ENCODE peak calls at places on chromosomes 7 and 10, in five cellular contexts. One of them, this sample, is unnamed.
A peak's percentile ranks its signal among the peaks of the same experiment; 100 is the strongest.

GRCh38 chr7:36128448-36129047 is 24.5 kb upstream of the EEPD1 start:
- DNase-seq in HCT116: peak; percentile 60
- DNase-seq in Peyer's patch: peak; percentile 28
- DNase-seq in aorta: peak; percentile 95
- DNase-seq in neuronal stem cell: no peak
- DNase-seq in this sample: peak; percentile 87

GRCh38 chr10:110525349-110526260 is 27.9 kb downstream of the DUSP5 start:
- DNase-seq in Peyer's patch: no peak
- DNase-seq in HCT116: no peak
- DNase-seq in aorta: no peak
- DNase-seq in neuronal stem cell: no peak
- DNase-seq in this sample: no peak

GRCh38 chr10:93841930-93842329 is 51.8 kb upstream of the SLC35G1 start:
- DNase-seq in neuronal stem cell: peak; percentile 8
- DNase-seq in Peyer's patch: no peak
- DNase-seq in aorta: no peak
- DNase-seq in HCT116: no peak
- DNase-seq in this sample: no peak

GRCh38 chr7:29115130-29115529 is 31.2 kb downstream of the CPVL start:
- DNase-seq in aorta: no peak
- DNase-seq in HCT116: no peak
- DNase-seq in Peyer's patch: no peak
- DNase-seq in neuronal stem cell: no peak
- DNase-seq in this sample: no peak

GRCh38 chr7:135977742-135978066 is 545 bp upstream of the MTPN start:
- DNase-seq in neuronal stem cell: no peak
- DNase-seq in Peyer's patch: no peak
- DNase-seq in HCT116: no peak
- DNase-seq in aorta: no peak
- DNase-seq in this sample: no peak

GRCh38 chr10:89414879-89415821 is 782 bp downstream of the IFIT5 start:
- DNase-seq in neuronal stem cell: peak; percentile 33
- DNase-seq in aorta: peak; percentile 83
- DNase-seq in Peyer's patch: peak; percentile 72
- DNase-seq in HCT116: no peak
- DNase-seq in this sample: peak; percentile 44

GRCh38 chr10:113007821-113008220 is 57.8 kb downstream of the TCF7L2 start:
- DNase-seq in aorta: no peak
- DNase-seq in HCT116: no peak
- DNase-seq in neuronal stem cell: no peak
- DNase-seq in Peyer's patch: no peak
- DNase-seq in this sample: no peak

GRCh38 chr10:8951440-8952089 is 897.1 kb downstream of the GATA3 start:
- DNase-seq in aorta: no peak
- DNase-seq in Peyer's patch: no peak
- DNase-seq in HCT116: no peak
- DNase-seq in neuronal stem cell: no peak
- DNase-seq in this sample: no peak

GRCh38 chr10:70599791-70600190 is 2.8 kb downstream of the PRF1 start:
- DNase-seq in Peyer's patch: no peak
- DNase-seq in neuronal stem cell: no peak
- DNase-seq in HCT116: no peak
- DNase-seq in aorta: no peak
- DNase-seq in this sample: no peak

GRCh38 chr7:26393855-26394254 is 102.2 kb downstream of the SNX10 start:
- DNase-seq in Peyer's patch: no peak
- DNase-seq in HCT116: no peak
- DNase-seq in aorta: no peak
- DNase-seq in neuronal stem cell: no peak
- DNase-seq in this sample: no peak

GRCh38 chr7:767580-767940 is 40.5 kb upstream of the PRKAR1B start:
- DNase-seq in aorta: no peak
- DNase-seq in neuronal stem cell: no peak
- DNase-seq in HCT116: no peak
- DNase-seq in Peyer's patch: no peak
- DNase-seq in this sample: no peak

GRCh38 chr10:128178319-128178937 is 52.2 kb upstream of the MKI67 start:
- DNase-seq in neuronal stem cell: peak; percentile 9
- DNase-seq in aorta: no peak
- DNase-seq in Peyer's patch: no peak
- DNase-seq in HCT116: peak; percentile 41
- DNase-seq in this sample: peak; percentile 33

GRCh38 chr7:8590225-8590624 is 156.8 kb downstream of the NXPH1 start:
- DNase-seq in aorta: no peak
- DNase-seq in Peyer's patch: no peak
- DNase-seq in neuronal stem cell: no peak
- DNase-seq in HCT116: no peak
- DNase-seq in this sample: no peak

GRCh38 chr7:8591289-8591688 is 157.9 kb downstream of the NXPH1 start:
- DNase-seq in Peyer's patch: no peak
- DNase-seq in HCT116: no peak
- DNase-seq in aorta: no peak
- DNase-seq in neuronal stem cell: no peak
- DNase-seq in this sample: no peak

GRCh38 chr7:8590791-8591190 is 157.4 kb downstream of the NXPH1 start:
- DNase-seq in aorta: no peak
- DNase-seq in neuronal stem cell: no peak
- DNase-seq in HCT116: no peak
- DNase-seq in Peyer's patch: no peak
- DNase-seq in this sample: no peak

GRCh38 chr7:8597565-8597964 is 164.2 kb downstream of the NXPH1 start:
- DNase-seq in aorta: no peak
- DNase-seq in neuronal stem cell: no peak
- DNase-seq in Peyer's patch: no peak
- DNase-seq in HCT116: no peak
- DNase-seq in this sample: no peak

GRCh38 chr7:8594115-8594514 is 160.7 kb downstream of the NXPH1 start:
- DNase-seq in neuronal stem cell: no peak
- DNase-seq in aorta: no peak
- DNase-seq in HCT116: no peak
- DNase-seq in Peyer's patch: no peak
- DNase-seq in this sample: no peak
- H3K4me3 ChIP-seq in neuronal stem cell: no peak overlapping the region
- H3K4me3 ChIP-seq in aorta: no peak overlapping the region
- H3K4me3 ChIP-seq in HCT116: no peak overlapping the region
- H3K4me3 ChIP-seq in Peyer's patch: no peak overlapping the region
- H3K4me3 ChIP-seq in this sample: no peak overlapping the region

DNA sequence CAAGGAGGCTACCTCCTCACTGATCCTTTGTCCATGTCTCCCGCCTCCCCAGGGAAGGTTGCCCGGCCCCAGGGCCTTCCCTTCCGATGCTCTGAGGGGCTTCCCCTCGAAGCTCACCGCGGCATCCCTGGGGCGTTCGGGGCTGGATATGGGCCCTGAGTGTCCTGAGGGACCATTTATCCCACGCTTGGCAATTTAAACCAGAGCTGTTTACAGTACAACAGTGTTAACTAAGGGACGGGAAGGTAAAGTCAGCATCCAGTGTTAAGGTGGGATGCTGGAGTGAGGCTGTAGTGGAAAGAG is 92.0 kb downstream of the TCERG1L start:
- DNase-seq in Peyer's patch: no peak
- DNase-seq in HCT116: no peak
- DNase-seq in aorta: no peak
- DNase-seq in neuronal stem cell: no peak
- DNase-seq in this sample: no peak
- H3K4me3 ChIP-seq in Peyer's patch: no peak overlapping the region
- H3K4me3 ChIP-seq in HCT116: no peak overlapping the region
- H3K4me3 ChIP-seq in aorta: no peak overlapping the region
- H3K4me3 ChIP-seq in neuronal stem cell: no peak overlapping the region
- H3K4me3 ChIP-seq in this sample: no peak overlapping the region

DNA sequence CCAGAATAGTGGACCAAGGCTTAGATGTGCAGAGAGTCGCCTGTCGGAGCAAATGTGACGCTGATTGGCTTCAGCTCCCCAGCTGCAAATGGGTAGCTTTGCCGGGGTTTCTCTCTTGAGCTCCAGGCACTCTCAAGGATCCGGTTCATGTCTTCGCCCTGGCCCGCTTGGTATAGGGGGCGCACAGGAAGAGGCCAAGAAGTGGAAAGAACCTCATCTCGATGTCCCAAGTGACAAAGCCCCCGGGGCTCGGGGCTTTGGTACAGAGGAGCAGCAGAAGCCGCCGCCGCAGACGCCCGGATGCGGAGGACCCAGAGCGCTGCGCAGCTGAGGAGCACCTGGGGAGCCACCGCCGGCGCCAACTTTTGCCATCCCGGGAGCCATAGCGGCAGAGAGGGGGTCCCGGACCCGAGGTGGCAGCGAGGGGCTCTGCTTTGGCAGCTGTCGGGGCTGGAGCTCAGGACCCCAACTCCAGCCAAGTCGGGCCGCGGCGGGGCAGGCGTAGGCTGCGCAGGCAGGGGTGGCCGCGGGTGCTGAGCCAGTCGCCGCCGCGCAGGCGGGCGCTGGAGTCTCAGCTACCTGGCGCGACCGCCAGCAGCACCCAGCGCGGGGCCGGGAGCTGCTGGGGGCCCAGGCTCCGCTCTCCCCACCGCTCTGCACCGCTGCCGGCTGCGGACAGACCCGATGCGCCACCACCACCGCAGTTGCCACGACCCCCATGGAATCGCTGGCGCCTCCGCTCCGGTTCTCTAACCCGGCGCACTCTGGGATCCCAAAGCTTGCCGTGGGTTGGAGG is 466.5 kb downstream of the XPNPEP1 start:
- DNase-seq in HCT116: no peak
- DNase-seq in neuronal stem cell: peak; percentile 48
- DNase-seq in aorta: peak; percentile 70
- DNase-seq in Peyer's patch: no peak
- DNase-seq in this sample: no peak
- H3K4me3 ChIP-seq in HCT116: no peak overlapping the region
- H3K4me3 ChIP-seq in neuronal stem cell: no peak overlapping the region
- H3K4me3 ChIP-seq in aorta: no peak overlapping the region
- H3K4me3 ChIP-seq in Peyer's patch: no peak overlapping the region
- H3K4me3 ChIP-seq in this sample: no peak overlapping the region

GRCh38 chr7:132435016-132435990 is 141.0 kb downstream of the PLXNA4 start:
- DNase-seq in neuronal stem cell: no peak
- DNase-seq in Peyer's patch: no peak
- DNase-seq in HCT116: no peak
- DNase-seq in aorta: no peak
- DNase-seq in this sample: no peak
- H3K4me3 ChIP-seq in neuronal stem cell: no peak overlapping the region
- H3K4me3 ChIP-seq in Peyer's patch: no peak overlapping the region
- H3K4me3 ChIP-seq in HCT116: no peak overlapping the region
- H3K4me3 ChIP-seq in aorta: no peak overlapping the region
- H3K4me3 ChIP-seq in this sample: no peak overlapping the region

DNA sequence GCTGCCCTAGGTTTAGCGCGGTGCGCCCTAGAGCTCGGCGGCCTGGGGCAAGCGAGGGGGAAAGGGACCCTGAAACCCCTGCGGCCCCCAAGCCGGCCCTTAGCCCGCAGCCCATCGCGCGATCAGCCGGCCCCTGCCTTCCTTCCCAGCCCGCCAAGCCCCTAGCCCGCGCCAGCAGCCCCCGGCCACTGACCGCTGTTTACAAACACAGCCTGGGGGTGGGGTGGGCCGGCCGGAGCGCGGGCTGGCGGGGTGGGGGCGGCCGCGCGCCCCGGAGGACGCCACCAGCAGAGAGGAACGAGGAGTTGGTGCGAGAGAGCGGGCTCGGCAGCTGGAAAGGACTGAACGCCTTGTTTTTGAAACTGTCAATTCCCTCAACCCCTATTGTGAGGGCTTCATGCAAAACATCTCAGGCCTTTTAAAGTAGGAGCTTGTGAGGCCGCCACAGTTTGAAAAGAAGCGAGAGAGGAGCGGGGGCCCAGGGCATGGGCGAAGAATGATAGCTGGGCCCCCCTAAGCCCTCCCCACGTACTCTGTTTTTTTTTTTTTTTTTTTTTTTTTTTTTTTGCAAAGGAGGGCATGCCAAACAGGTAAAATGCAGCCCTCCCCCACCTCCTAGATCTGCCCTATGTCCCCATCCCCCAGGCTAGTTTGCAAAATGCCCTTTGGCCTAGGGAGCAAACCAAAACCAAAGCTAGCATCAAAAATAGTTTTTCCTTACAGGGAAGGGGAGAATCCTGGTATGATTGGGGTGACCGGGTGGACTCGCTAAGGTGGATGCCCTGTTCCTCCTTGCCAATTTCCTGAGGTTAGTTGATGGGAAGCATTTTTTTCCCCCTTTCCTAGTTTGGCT is 15.0 kb downstream of the SKIDA1 start:
- DNase-seq in aorta: no peak
- DNase-seq in HCT116: no peak
- DNase-seq in neuronal stem cell: peak; percentile 90
- DNase-seq in Peyer's patch: no peak
- DNase-seq in this sample: no peak
- H3K4me3 ChIP-seq in aorta: peak overlapping the region; percentile 12
- H3K4me3 ChIP-seq in HCT116: no peak overlapping the region
- H3K4me3 ChIP-seq in neuronal stem cell: peak overlapping the region; percentile 86
- H3K4me3 ChIP-seq in Peyer's patch: no peak overlapping the region
- H3K4me3 ChIP-seq in this sample: peak overlapping the region; percentile 24

GRCh38 chr10:15472431-15473400 is 101.6 kb upstream of the FAM171A1 start:
- DNase-seq in aorta: no peak
- DNase-seq in neuronal stem cell: no peak
- DNase-seq in HCT116: no peak
- DNase-seq in Peyer's patch: no peak
- DNase-seq in this sample: no peak
- H3K4me3 ChIP-seq in aorta: no peak overlapping the region
- H3K4me3 ChIP-seq in neuronal stem cell: no peak overlapping the region
- H3K4me3 ChIP-seq in HCT116: no peak overlapping the region
- H3K4me3 ChIP-seq in Peyer's patch: no peak overlapping the region
- H3K4me3 ChIP-seq in this sample: no peak overlapping the region